ENCODE peak calls at places on chromosome 6, in six cellular contexts. One of them, this sample, is unnamed.

GRCh38 chr6:29967379-29968010 is 25.2 kb downstream of the HLA-A start:
- DNase-seq in lung: peak
- DNase-seq in CD8-positive, alpha-beta T cell: no peak
- DNase-seq in uterus: no peak
- DNase-seq in AG04450: no peak
- DNase-seq in fibroblast of lung: peak
- DNase-seq in this sample: no peak

GRCh38 chr6:97019315-97019714 is 94.8 kb downstream of the KLHL32 start:
- DNase-seq in uterus: no peak
- DNase-seq in lung: no peak
- DNase-seq in fibroblast of lung: no peak
- DNase-seq in AG04450: no peak
- DNase-seq in CD8-positive, alpha-beta T cell: no peak
- DNase-seq in this sample: no peak

GRCh38 chr6:119887671-119888070 is 538.1 kb upstream of the MAN1A1 start:
- DNase-seq in lung: no peak
- DNase-seq in AG04450: no peak
- DNase-seq in fibroblast of lung: no peak
- DNase-seq in uterus: no peak
- DNase-seq in CD8-positive, alpha-beta T cell: no peak
- DNase-seq in this sample: no peak

GRCh38 chr6:83403191-83403590 is 27.7 kb downstream of the ME1 start:
- DNase-seq in uterus: no peak
- DNase-seq in AG04450: no peak
- DNase-seq in fibroblast of lung: no peak
- DNase-seq in lung: no peak
- DNase-seq in CD8-positive, alpha-beta T cell: no peak
- DNase-seq in this sample: no peak

GRCh38 chr6:157569543-157569942 is 188.6 kb downstream of the ZDHHC14 start:
- DNase-seq in uterus: no peak
- DNase-seq in lung: no peak
- DNase-seq in AG04450: no peak
- DNase-seq in CD8-positive, alpha-beta T cell: no peak
- DNase-seq in fibroblast of lung: no peak
- DNase-seq in this sample: no peak

GRCh38 chr6:148760568-148761531 is 14.0 kb downstream of the UST start:
- DNase-seq in CD8-positive, alpha-beta T cell: peak
- DNase-seq in lung: peak
- DNase-seq in fibroblast of lung: peak
- DNase-seq in AG04450: peak
- DNase-seq in uterus: peak
- DNase-seq in this sample: peak

GRCh38 chr6:105179244-105180065 is at the start of gene POPDC3:
- DNase-seq in uterus: no peak
- DNase-seq in fibroblast of lung: peak
- DNase-seq in CD8-positive, alpha-beta T cell: no peak
- DNase-seq in AG04450: no peak
- DNase-seq in lung: no peak
- DNase-seq in this sample: peak

GRCh38 chr6:21856844-21857243 is 263.3 kb downstream of the SOX4 start:
- DNase-seq in uterus: no peak
- DNase-seq in lung: no peak
- DNase-seq in CD8-positive, alpha-beta T cell: no peak
- DNase-seq in AG04450: no peak
- DNase-seq in fibroblast of lung: peak
- DNase-seq in this sample: peak

GRCh38 chr6:31663961-31664789 is 622 bp downstream of the GPANK1 start:
- DNase-seq in CD8-positive, alpha-beta T cell: no peak
- DNase-seq in fibroblast of lung: peak
- DNase-seq in AG04450: no peak
- DNase-seq in uterus: peak
- DNase-seq in lung: no peak
- DNase-seq in this sample: peak

GRCh38 chr6:41002168-41002567 is 36.9 kb downstream of the UNC5CL start:
- DNase-seq in CD8-positive, alpha-beta T cell: no peak
- DNase-seq in lung: no peak
- DNase-seq in AG04450: no peak
- DNase-seq in uterus: no peak
- DNase-seq in fibroblast of lung: no peak
- DNase-seq in this sample: no peak

GRCh38 chr6:141460743-141461484 is 671.8 kb upstream of the GJE1 start:
- DNase-seq in fibroblast of lung: no peak
- DNase-seq in CD8-positive, alpha-beta T cell: no peak
- DNase-seq in lung: no peak
- DNase-seq in uterus: no peak
- DNase-seq in AG04450: no peak
- DNase-seq in this sample: no peak

GRCh38 chr6:16766043-16766521 is 4.8 kb upstream of the ATXN1 start:
- DNase-seq in AG04450: no peak
- DNase-seq in lung: no peak
- DNase-seq in uterus: no peak
- DNase-seq in CD8-positive, alpha-beta T cell: no peak
- DNase-seq in fibroblast of lung: peak
- DNase-seq in this sample: peak

GRCh38 chr6:19864285-19864684 is 27.1 kb downstream of the ID4 start:
- DNase-seq in uterus: no peak
- DNase-seq in AG04450: no peak
- DNase-seq in lung: no peak
- DNase-seq in fibroblast of lung: no peak
- DNase-seq in CD8-positive, alpha-beta T cell: no peak
- DNase-seq in this sample: no peak

GRCh38 chr6:96116674-96117073 is 100.9 kb downstream of the FUT9 start:
- DNase-seq in fibroblast of lung: no peak
- DNase-seq in CD8-positive, alpha-beta T cell: no peak
- DNase-seq in AG04450: no peak
- DNase-seq in uterus: no peak
- DNase-seq in lung: no peak
- DNase-seq in this sample: no peak

GRCh38 chr6:158109744-158110143 is 58.3 kb downstream of the SERAC1 start:
- DNase-seq in uterus: no peak
- DNase-seq in fibroblast of lung: no peak
- DNase-seq in lung: no peak
- DNase-seq in AG04450: no peak
- DNase-seq in CD8-positive, alpha-beta T cell: no peak
- DNase-seq in this sample: peak

GRCh38 chr6:47034421-47034820 is 7.7 kb downstream of the ADGRF1 start:
- DNase-seq in AG04450: no peak
- DNase-seq in lung: no peak
- DNase-seq in fibroblast of lung: peak
- DNase-seq in CD8-positive, alpha-beta T cell: no peak
- DNase-seq in uterus: no peak
- DNase-seq in this sample: peak

GRCh38 chr6:40791004-40791403 is 203.8 kb upstream of the LRFN2 start:
- DNase-seq in AG04450: no peak
- DNase-seq in lung: no peak
- DNase-seq in CD8-positive, alpha-beta T cell: no peak
- DNase-seq in uterus: no peak
- DNase-seq in fibroblast of lung: no peak
- DNase-seq in this sample: no peak

GRCh38 chr6:145214570-145214969 is 520.8 kb downstream of the EPM2A start:
- DNase-seq in AG04450: no peak
- DNase-seq in uterus: no peak
- DNase-seq in lung: no peak
- DNase-seq in fibroblast of lung: peak
- DNase-seq in CD8-positive, alpha-beta T cell: no peak
- DNase-seq in this sample: peak

GRCh38 chr6:152273638-152274037 is 363.5 kb downstream of the SYNE1 start:
- DNase-seq in AG04450: no peak
- DNase-seq in lung: no peak
- DNase-seq in fibroblast of lung: peak
- DNase-seq in uterus: no peak
- DNase-seq in CD8-positive, alpha-beta T cell: no peak
- DNase-seq in this sample: peak

GRCh38 chr6:31597006-31597405 is 4.2 kb upstream of the NCR3 start:
- DNase-seq in uterus: no peak
- DNase-seq in AG04450: no peak
- DNase-seq in fibroblast of lung: peak
- DNase-seq in lung: no peak
- DNase-seq in CD8-positive, alpha-beta T cell: no peak
- DNase-seq in this sample: no peak

GRCh38 chr6:17867880-17868279 is 119.6 kb downstream of the KIF13A start:
- DNase-seq in AG04450: no peak
- DNase-seq in fibroblast of lung: peak
- DNase-seq in uterus: no peak
- DNase-seq in CD8-positive, alpha-beta T cell: no peak
- DNase-seq in lung: no peak
- DNase-seq in this sample: peak

GRCh38 chr6:43495409-43495941 is 14.7 kb downstream of the LRRC73 start:
- DNase-seq in fibroblast of lung: no peak
- DNase-seq in lung: no peak
- DNase-seq in AG04450: no peak
- DNase-seq in uterus: no peak
- DNase-seq in CD8-positive, alpha-beta T cell: no peak
- DNase-seq in this sample: no peak

GRCh38 chr6:29624520-29624961 is 8.4 kb downstream of the GABBR1 start:
- DNase-seq in CD8-positive, alpha-beta T cell: no peak
- DNase-seq in lung: no peak
- DNase-seq in AG04450: no peak
- DNase-seq in uterus: no peak
- DNase-seq in fibroblast of lung: no peak
- DNase-seq in this sample: no peak

GRCh38 chr6:141451508-141452353 is 681.0 kb upstream of the GJE1 start:
- DNase-seq in AG04450: peak
- DNase-seq in uterus: no peak
- DNase-seq in fibroblast of lung: peak
- DNase-seq in lung: no peak
- DNase-seq in CD8-positive, alpha-beta T cell: no peak
- DNase-seq in this sample: peak

GRCh38 chr6:90870561-90870960 is 283.7 kb upstream of the MAP3K7 start:
- DNase-seq in lung: no peak
- DNase-seq in AG04450: no peak
- DNase-seq in CD8-positive, alpha-beta T cell: no peak
- DNase-seq in uterus: no peak
- DNase-seq in fibroblast of lung: peak
- DNase-seq in this sample: no peak

GRCh38 chr6:6008648-6009421 is 2.1 kb upstream of the NRN1 start:
- DNase-seq in lung: peak
- DNase-seq in fibroblast of lung: no peak
- DNase-seq in AG04450: no peak
- DNase-seq in CD8-positive, alpha-beta T cell: no peak
- DNase-seq in uterus: peak
- DNase-seq in this sample: no peak

GRCh38 chr6:11432713-11433450 is 104.7 kb upstream of the TMEM170B start:
- DNase-seq in lung: no peak
- DNase-seq in AG04450: no peak
- DNase-seq in fibroblast of lung: peak
- DNase-seq in CD8-positive, alpha-beta T cell: no peak
- DNase-seq in uterus: no peak
- DNase-seq in this sample: peak

GRCh38 chr6:90413867-90414266 is 117.2 kb upstream of the BACH2 start:
- DNase-seq in CD8-positive, alpha-beta T cell: peak
- DNase-seq in lung: no peak
- DNase-seq in AG04450: no peak
- DNase-seq in fibroblast of lung: peak
- DNase-seq in uterus: peak
- DNase-seq in this sample: peak

GRCh38 chr6:19303381-19303780 is 533.8 kb upstream of the ID4 start:
- DNase-seq in fibroblast of lung: peak
- DNase-seq in CD8-positive, alpha-beta T cell: no peak
- DNase-seq in AG04450: no peak
- DNase-seq in lung: no peak
- DNase-seq in uterus: no peak
- DNase-seq in this sample: peak

GRCh38 chr6:165573671-165574070 is 89.4 kb downstream of the PDE10A start:
- DNase-seq in AG04450: no peak
- DNase-seq in uterus: peak
- DNase-seq in lung: no peak
- DNase-seq in CD8-positive, alpha-beta T cell: no peak
- DNase-seq in fibroblast of lung: peak
- DNase-seq in this sample: peak

GRCh38 chr6:12585497-12585958 is 131.0 kb upstream of the PHACTR1 start:
- DNase-seq in AG04450: no peak
- DNase-seq in fibroblast of lung: peak
- DNase-seq in uterus: peak
- DNase-seq in lung: no peak
- DNase-seq in CD8-positive, alpha-beta T cell: no peak
- DNase-seq in this sample: peak
- H3K4me3 ChIP-seq in AG04450: no peak
- H3K4me3 ChIP-seq in fibroblast of lung: no peak
- H3K4me3 ChIP-seq in uterus: no peak
- H3K4me3 ChIP-seq in lung: no peak
- H3K4me3 ChIP-seq in CD8-positive, alpha-beta T cell: no peak
- H3K4me3 ChIP-seq in this sample: no peak

DNA sequence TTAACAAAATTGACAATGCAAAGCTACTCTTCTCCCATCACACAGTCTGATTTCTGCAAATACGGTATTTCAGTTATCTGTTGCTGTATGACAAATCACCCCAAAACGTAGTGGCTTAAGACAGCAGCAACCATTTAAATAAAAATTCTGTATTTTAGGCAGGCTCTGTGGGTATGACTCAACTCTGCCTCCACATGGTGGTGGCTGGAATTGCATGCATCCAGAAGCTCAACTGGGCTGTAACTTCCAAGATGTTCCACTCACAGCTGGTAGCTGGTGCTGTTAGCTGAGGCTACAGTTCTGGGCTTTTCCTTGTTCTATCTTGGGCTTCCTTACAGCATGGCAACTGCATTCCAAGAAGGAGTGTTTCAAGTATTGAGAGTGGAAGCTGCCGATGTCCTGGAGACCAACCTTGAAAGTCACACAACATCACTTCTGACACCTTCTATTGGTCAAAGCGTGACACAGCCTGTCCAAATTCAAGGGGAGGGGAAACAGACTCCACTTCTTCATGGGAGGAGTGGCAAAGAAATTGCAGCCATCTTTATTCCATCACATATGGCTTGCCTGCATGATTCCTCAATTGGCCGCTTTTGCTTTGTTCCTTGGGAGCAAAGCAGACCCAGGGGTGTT is 39.7 kb upstream of the TULP1 start:
- DNase-seq in fibroblast of lung: no peak
- DNase-seq in lung: peak
- DNase-seq in CD8-positive, alpha-beta T cell: peak
- DNase-seq in AG04450: no peak
- DNase-seq in uterus: no peak
- DNase-seq in this sample: peak
- TF ChIP-seq CTCF in fibroblast of lung: peak
- TF ChIP-seq CTCF in lung: peak
- TF ChIP-seq CTCF in CD8-positive, alpha-beta T cell: peak
- TF ChIP-seq CTCF in AG04450: peak
- TF ChIP-seq CTCF in uterus: no peak
- TF ChIP-seq CTCF in this sample: peak

DNA sequence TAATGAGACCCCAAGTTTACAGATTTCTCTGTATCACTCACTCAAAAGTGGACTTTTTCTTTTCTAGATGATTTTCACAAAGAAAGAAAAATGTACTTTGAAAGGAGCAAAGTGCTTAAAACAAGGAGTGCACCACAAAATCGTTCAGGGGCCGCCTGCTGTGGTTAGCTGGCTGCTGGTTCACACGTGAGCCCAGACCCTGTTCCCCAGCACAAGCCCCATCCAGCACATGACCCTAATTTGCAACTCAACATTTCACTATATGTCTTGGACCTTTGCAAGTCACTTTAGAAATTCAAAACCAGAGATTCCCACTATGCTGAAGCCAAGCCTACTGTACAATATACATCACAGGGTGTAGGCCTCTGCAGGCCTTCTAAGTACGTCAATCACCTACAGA is 95.5 kb upstream of the NHSL1 start:
- DNase-seq in lung: no peak
- DNase-seq in fibroblast of lung: no peak
- DNase-seq in AG04450: no peak
- DNase-seq in uterus: no peak
- DNase-seq in CD8-positive, alpha-beta T cell: no peak
- DNase-seq in this sample: no peak
- H3K4me3 ChIP-seq in lung: no peak
- H3K4me3 ChIP-seq in fibroblast of lung: no peak
- H3K4me3 ChIP-seq in AG04450: no peak
- H3K4me3 ChIP-seq in uterus: no peak
- H3K4me3 ChIP-seq in CD8-positive, alpha-beta T cell: no peak
- H3K4me3 ChIP-seq in this sample: no peak

GRCh38 chr6:33114428-33114827 is 38.6 kb downstream of the HLA-DPB1 start:
- DNase-seq in lung: no peak
- DNase-seq in CD8-positive, alpha-beta T cell: no peak
- DNase-seq in fibroblast of lung: no peak
- DNase-seq in uterus: no peak
- DNase-seq in AG04450: no peak
- DNase-seq in this sample: no peak
- TF ChIP-seq CTCF in lung: no peak
- TF ChIP-seq CTCF in CD8-positive, alpha-beta T cell: no peak
- TF ChIP-seq CTCF in fibroblast of lung: no peak
- TF ChIP-seq CTCF in uterus: no peak
- TF ChIP-seq CTCF in AG04450: no peak
- TF ChIP-seq CTCF in this sample: no peak

This sample was measured in fibroblast of the aortic adventitia.